ENCODE peak calls at places on chromosomes 11 and 22, in nine cellular contexts. L, Q, N, S, J, D, H, K and C are unnamed samples.

GRCh38 chr11:119885067-119885466 is 156.1 kb upstream of the NECTIN1 start:
- DNase-seq in L (no peak), Q (no peak), N (no peak), S (no peak), J (no peak), D (no peak), H (no peak), K (no peak), C (no peak)

GRCh38 chr11:76803811-76804600 is 20.9 kb downstream of the TSKU start:
- DNase-seq in L (no peak), Q (peak), N (no peak), S (no peak), J (no peak), D (no peak), H (no peak), K (no peak), C (no peak)

GRCh38 chr11:124586247-124586860 is 16.6 kb downstream of the OR8A1 start:
- DNase-seq in L (peak), Q (peak), N (no peak), S (peak), J (peak), D (no peak), H (peak), K (peak), C (peak)

GRCh38 chr11:65014146-65014960 is at the start of gene ARL2:
- DNase-seq in L (no peak), Q (no peak), N (no peak), S (no peak), J (no peak), D (peak), H (no peak), K (no peak), C (peak)

GRCh38 chr11:112526699-112527410 is 266.2 kb upstream of the PLET1 start:
- DNase-seq in L (no peak), Q (no peak), N (no peak), S (no peak), J (no peak), D (no peak), H (no peak), K (no peak), C (no peak)

GRCh38 chr11:64141081-64141783 is 24.7 kb downstream of the MACROD1 start:
- DNase-seq in L (no peak), Q (no peak), N (no peak), S (no peak), J (no peak), D (no peak), H (no peak), K (peak), C (no peak)

GRCh38 chr22:36333632-36334031 is 54.1 kb downstream of the MYH9 start:
- DNase-seq in L (no peak), Q (no peak), N (no peak), S (no peak), J (peak), D (no peak), H (no peak), K (no peak), C (no peak)

GRCh38 chr11:68714047-68714856 is 29.9 kb downstream of the GAL start:
- DNase-seq in L (no peak), Q (no peak), N (no peak), S (no peak), J (peak), D (no peak), H (no peak), K (peak), C (no peak)

GRCh38 chr11:19595840-19596751 is 116.5 kb upstream of the NAV2 start:
- DNase-seq in L (no peak), Q (peak), N (peak), S (no peak), J (no peak), D (peak), H (peak), K (no peak), C (no peak)

GRCh38 chr11:26522912-26523610 is 49.0 kb downstream of the MUC15 start:
- DNase-seq in L (no peak), Q (peak), N (no peak), S (no peak), J (peak), D (no peak), H (no peak), K (no peak), C (peak)